ENCODE peak calls at places on chromosomes 13 and 19, in nine cellular contexts. H is kidney epithelial cell, L is colonic mucosa, S is vagina, F is fibroblast of the aortic adventitia, Q is suprapubic skin, I is cardiac fibroblast, M is tibial artery, U is AG04449. T is an unnamed sample.

GRCh38 chr13:27170521-27171243 is 929 bp downstream of the USP12 start:
- DNase-seq in Q (peak), I (peak), H (no peak), M (peak), F (peak), U (no peak), L (peak), S (no peak), T (no peak)

GRCh38 chr13:74203576-74203975 is 69.4 kb upstream of the KLF12 start:
- DNase-seq in F (no peak), M (no peak), L (no peak), H (no peak), U (no peak), I (peak), Q (no peak), S (no peak), T (no peak)

GRCh38 chr19:56507446-56508281 is at the start of gene ZNF471:
- DNase-seq in I (peak), Q (peak), H (peak), M (peak), U (peak), S (peak), F (peak), L (peak), T (no peak)

GRCh38 chr13:33228645-33229445 is 56.7 kb downstream of the STARD13 start:
- DNase-seq in H (no peak), F (peak), M (no peak), L (peak), U (no peak), S (no peak), Q (no peak), I (peak), T (no peak)

GRCh38 chr13:98033277-98034247 is 80.1 kb downstream of the IPO5 start:
- DNase-seq in Q (no peak), S (no peak), I (peak), M (no peak), L (no peak), H (peak), U (peak), F (peak), T (no peak)

GRCh38 chr19:679418-680286 is 3.5 kb downstream of the FSTL3 start:
- DNase-seq in L (peak), I (peak), S (no peak), Q (peak), H (no peak), F (peak), M (peak), U (no peak), T (peak)

GRCh38 chr13:40408602-40409001 is 257.8 kb downstream of the FOXO1 start:
- DNase-seq in F (no peak), H (no peak), L (no peak), M (no peak), Q (no peak), U (no peak), I (no peak), S (no peak), T (no peak)

GRCh38 chr13:73880365-73880764 is 253.8 kb downstream of the KLF12 start:
- DNase-seq in L (no peak), I (no peak), Q (no peak), M (no peak), S (no peak), H (no peak), U (no peak), F (no peak), T (no peak)

GRCh38 chr13:43963726-43964125 is 84.0 kb downstream of the LACC1 start:
- DNase-seq in M (no peak), S (no peak), I (no peak), L (no peak), H (no peak), U (no peak), Q (no peak), F (no peak), T (no peak)

GRCh38 chr13:54574791-54575190 is 1546.2 kb downstream of the OLFM4 start:
- DNase-seq in M (no peak), I (no peak), S (no peak), L (no peak), Q (no peak), U (no peak), F (no peak), H (no peak), T (no peak)

GRCh38 chr13:40764587-40765403 is 6.2 kb downstream of the MRPS31 start:
- DNase-seq in S (no peak), M (no peak), U (no peak), I (no peak), Q (no peak), F (peak), L (no peak), H (no peak), T (no peak)

GRCh38 chr13:23969672-23970071 is 72.4 kb upstream of the C1QTNF9B start:
- DNase-seq in M (no peak), U (no peak), S (no peak), Q (no peak), H (no peak), L (no peak), F (peak), I (peak), T (no peak)

GRCh38 chr13:30676672-30677071 is 58.7 kb upstream of the ALOX5AP start:
- DNase-seq in M (no peak), H (no peak), I (peak), Q (no peak), S (no peak), F (peak), L (no peak), U (no peak), T (no peak)

GRCh38 chr19:1941146-1942077 is at the start of gene CSNK1G2:
- DNase-seq in L (no peak), I (no peak), S (no peak), Q (no peak), F (no peak), U (no peak), M (no peak), H (no peak), T (no peak)

GRCh38 chr19:52665047-52665446 is 26.9 kb upstream of the ZNF83 start:
- DNase-seq in I (no peak), H (no peak), L (no peak), F (no peak), M (no peak), S (no peak), Q (no peak), U (no peak), T (no peak)

GRCh38 chr13:91618315-91618714 is 219.9 kb downstream of the GPC5 start:
- DNase-seq in Q (no peak), U (no peak), L (no peak), F (no peak), H (no peak), M (no peak), I (no peak), S (no peak), T (no peak)

GRCh38 chr19:33434886-33435705 is 61.6 kb downstream of the CEBPG start:
- DNase-seq in U (no peak), F (no peak), I (peak), L (no peak), S (no peak), Q (no peak), H (no peak), M (no peak), T (peak)

GRCh38 chr19:43406297-43406696 is 8.4 kb upstream of the TEX101 start:
- DNase-seq in F (no peak), Q (no peak), H (no peak), L (no peak), U (no peak), M (no peak), I (no peak), S (no peak), T (no peak)

GRCh38 chr13:109695402-109696190 is 90.8 kb downstream of the IRS2 start:
- DNase-seq in S (no peak), U (no peak), H (no peak), L (no peak), F (no peak), M (no peak), Q (no peak), I (no peak), T (no peak)

GRCh38 chr19:13938361-13939027 is at the start of gene PODNL1:
- DNase-seq in L (no peak), Q (no peak), I (peak), S (no peak), F (peak), M (peak), U (peak), H (no peak), T (no peak)

GRCh38 chr19:38264486-38265212 is at the start of gene SPINT2:
- DNase-seq in I (no peak), Q (no peak), L (no peak), S (no peak), U (no peak), H (no peak), M (no peak), F (no peak), T (no peak)

GRCh38 chr19:58399903-58400637 is 4.6 kb downstream of the RNF225 start:
- DNase-seq in H (no peak), M (no peak), I (no peak), F (no peak), U (no peak), Q (peak), L (no peak), S (no peak), T (peak)

GRCh38 chr13:30792257-30793000 is 57.1 kb downstream of the ALOX5AP start:
- DNase-seq in Q (no peak), L (peak), U (peak), S (no peak), H (peak), I (peak), M (peak), F (peak), T (no peak)

GRCh38 chr19:49556412-49557398 is 23.7 kb downstream of the NOSIP start:
- DNase-seq in Q (no peak), L (no peak), F (no peak), I (no peak), S (no peak), M (no peak), U (no peak), H (no peak), T (no peak)

GRCh38 chr13:61700663-61701062 is 285.0 kb upstream of the PCDH20 start:
- DNase-seq in F (no peak), L (no peak), I (no peak), M (no peak), U (no peak), H (no peak), S (no peak), Q (no peak), T (no peak)

GRCh38 chr13:27404680-27405079 is 19.7 kb upstream of the GTF3A start:
- DNase-seq in Q (no peak), F (no peak), I (no peak), M (no peak), H (no peak), L (peak), U (no peak), S (no peak), T (no peak)

GRCh38 chr19:46615966-46616365 is 8.9 kb downstream of the PTGIR start:
- DNase-seq in F (no peak), L (no peak), Q (no peak), H (no peak), M (no peak), I (no peak), U (no peak), S (no peak), T (no peak)

GRCh38 chr13:77674802-77675201 is 22.7 kb upstream of the SLAIN1 start:
- DNase-seq in F (no peak), I (no peak), L (no peak), M (no peak), H (no peak), S (no peak), U (no peak), Q (no peak), T (no peak)

DNA sequence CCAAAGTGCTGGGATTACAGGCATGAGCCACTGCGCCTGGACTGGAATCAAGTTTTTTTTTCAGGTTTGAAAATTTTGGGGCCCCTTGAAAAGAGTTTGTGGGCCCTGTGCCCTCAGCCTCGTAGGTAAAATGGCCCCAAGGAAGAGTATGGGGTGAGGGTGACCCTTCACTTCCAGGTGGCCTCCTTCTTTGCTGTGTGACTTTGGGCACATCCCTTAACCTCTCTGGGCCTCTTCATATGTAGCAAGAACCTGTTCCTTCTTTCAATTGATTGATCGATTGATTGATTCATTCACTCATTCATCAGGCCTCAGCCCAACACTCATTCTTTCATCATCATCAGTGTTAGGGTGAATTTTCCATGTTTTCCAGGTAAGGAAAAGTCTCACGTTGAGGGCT is 3.4 kb upstream of the TMEM221 start:
- DNase-seq in L (no peak), I (no peak), U (no peak), H (no peak), S (no peak), Q (no peak), F (no peak), M (no peak), T (no peak)
- TF ChIP-seq CTCF in L (no peak), I (no peak), U (no peak), H (no peak), S (no peak), Q (no peak), F (no peak), M (no peak), T (no peak)

DNA sequence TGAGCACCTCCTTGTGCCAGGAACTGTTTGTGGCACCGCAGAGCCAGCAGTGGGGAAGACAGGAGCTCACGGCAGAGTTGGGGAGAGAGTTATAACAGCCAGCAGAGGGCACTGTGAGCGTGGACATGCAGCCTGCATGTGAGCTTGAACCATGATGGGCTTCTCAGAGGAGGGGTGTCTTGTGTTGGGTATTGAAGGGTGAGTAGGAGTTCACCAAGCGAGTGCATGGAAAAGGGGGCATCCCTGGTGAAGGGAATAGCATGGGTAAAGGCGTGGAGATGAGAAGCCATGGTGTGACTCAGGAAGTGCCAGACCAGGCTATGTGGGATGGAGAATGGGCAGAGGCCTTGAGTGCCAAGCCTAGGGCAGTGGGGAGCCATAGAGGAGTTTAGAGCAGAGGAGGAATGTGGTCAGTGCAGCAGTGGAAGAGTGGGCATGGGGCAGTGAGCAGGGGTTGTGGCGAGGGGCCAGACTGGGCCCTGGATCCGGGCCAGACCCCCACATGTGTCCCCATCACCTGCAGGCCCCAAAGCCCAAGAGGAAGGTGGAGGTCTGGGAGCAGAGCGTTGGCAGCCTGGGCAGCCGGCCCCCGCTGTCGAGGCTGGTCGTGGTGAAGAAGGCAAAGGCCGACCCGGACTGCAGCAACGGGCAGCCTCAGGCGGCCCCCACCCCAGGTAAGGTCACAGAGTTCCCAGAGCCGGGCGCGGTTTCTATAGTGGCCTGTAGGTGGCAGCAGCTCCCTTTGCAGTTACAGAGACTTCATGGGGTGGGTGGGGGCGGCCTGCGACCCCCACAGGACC is 11.8 kb upstream of the SHD start:
- DNase-seq in Q (no peak), I (peak), U (no peak), S (no peak), M (peak), L (peak), H (no peak), F (peak), T (no peak)
- TF ChIP-seq CTCF in Q (peak), I (peak), U (peak), S (peak), M (peak), L (peak), H (peak), F (peak), T (peak)

GRCh38 chr13:112071011-112071901 is 4.3 kb downstream of the SOX1 start:
- DNase-seq in F (no peak), S (no peak), U (no peak), Q (peak), I (no peak), H (no peak), L (no peak), M (no peak), T (no peak)

GRCh38 chr13:112068531-112069062 is 1.6 kb downstream of the SOX1 start:
- DNase-seq in L (no peak), U (no peak), I (no peak), S (no peak), Q (peak), H (no peak), M (no peak), F (no peak), T (no peak)

GRCh38 chr13:112067871-112068305 is 939 bp downstream of the SOX1 start:
- DNase-seq in U (no peak), S (no peak), L (no peak), M (no peak), Q (peak), I (no peak), F (no peak), H (no peak), T (no peak)

GRCh38 chr13:112069063-112069726 is 2.2 kb downstream of the SOX1 start:
- DNase-seq in U (no peak), F (no peak), S (no peak), M (no peak), H (no peak), Q (no peak), L (no peak), I (no peak), T (no peak)

DNA sequence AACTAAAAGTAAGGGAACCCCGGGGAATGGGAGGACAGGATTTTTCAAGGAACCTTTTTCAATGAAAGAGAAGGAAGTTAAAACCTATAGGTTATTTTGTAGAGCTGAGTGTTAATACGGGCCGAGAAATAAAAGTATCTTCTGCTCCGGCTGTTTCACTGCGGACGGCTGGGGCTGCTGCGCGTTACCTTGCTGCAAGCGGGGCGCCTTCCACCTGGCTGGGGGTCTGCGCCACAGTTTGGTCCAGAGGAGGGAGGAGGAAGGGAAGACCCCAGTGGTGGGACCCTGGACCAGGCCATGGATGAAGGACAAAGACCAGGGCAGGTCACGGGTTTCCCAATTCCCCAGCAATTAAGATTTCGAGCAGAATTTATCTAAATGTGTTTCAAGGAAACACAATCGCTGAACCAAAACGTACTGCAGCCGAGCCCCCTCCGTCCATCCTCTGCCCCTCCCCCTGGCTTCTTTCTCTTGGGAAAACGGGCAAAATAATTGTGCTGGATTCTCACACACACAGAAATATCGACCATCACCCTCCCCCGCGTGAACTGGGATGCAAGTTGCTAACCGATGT is 2.9 kb downstream of the SOX1 start:
- DNase-seq in U (no peak), F (no peak), Q (peak), I (no peak), H (no peak), M (no peak), S (no peak), L (no peak), T (no peak)
- TF ChIP-seq CTCF in U (no peak), F (no peak), Q (no peak), I (no peak), H (no peak), M (no peak), S (no peak), L (no peak), T (no peak)

DNA sequence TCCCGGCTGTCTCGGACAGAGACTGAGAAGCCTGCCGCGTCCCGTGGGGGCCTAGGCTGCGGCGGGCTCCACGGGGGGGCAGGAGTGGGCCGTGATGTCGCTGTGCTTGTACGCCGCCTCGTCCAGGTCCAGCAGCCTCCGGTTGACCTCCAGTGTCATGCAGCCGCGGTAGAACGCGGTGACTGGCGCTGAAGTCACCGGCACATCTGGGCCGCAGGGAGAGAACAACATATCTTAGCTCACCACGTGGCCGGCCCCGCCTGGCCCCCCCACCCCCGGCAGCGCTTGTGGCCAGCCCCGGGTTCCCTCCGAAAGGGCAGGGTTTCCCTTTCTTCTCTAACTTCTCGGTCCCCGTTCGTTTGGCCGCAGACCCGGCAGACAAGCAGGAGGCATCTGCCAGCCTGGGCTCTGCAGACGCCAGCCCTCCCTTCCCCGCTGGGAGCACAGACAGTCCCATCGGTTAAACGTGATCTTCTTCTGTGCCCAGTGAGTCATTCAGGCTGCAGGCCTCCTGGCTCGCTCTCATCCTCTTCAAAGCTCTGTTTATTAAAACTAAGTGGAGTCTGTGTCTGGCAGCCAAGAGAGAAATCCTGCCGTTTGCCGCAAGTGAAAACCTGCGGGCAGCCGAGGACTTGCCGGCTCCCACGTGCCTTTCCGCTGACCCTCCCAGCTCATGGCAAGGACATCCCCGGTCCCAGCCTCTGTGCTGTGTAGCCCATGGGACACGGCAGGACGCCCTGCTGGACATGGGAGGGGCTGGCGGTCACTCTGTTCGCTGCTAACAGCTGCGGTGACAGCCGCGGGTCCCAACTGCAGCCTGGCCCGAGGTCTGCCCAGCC is 42.8 kb downstream of the GAS6 start:
- DNase-seq in M (peak), I (peak), L (no peak), Q (peak), H (peak), U (peak), F (peak), S (no peak), T (no peak)
- TF ChIP-seq CTCF in M (peak), I (peak), L (no peak), Q (no peak), H (no peak), U (peak), F (peak), S (peak), T (peak)

GRCh38 chr13:42048323-42048624 is 174 bp upstream of the DGKH start:
- DNase-seq in S (no peak), U (no peak), Q (no peak), L (no peak), F (no peak), H (no peak), M (no peak), I (no peak), T (no peak)

GRCh38 chr13:42046448-42046847 is 2.0 kb upstream of the DGKH start:
- DNase-seq in M (no peak), S (no peak), L (no peak), U (no peak), H (no peak), F (no peak), Q (no peak), I (no peak), T (no peak)

GRCh38 chr13:42047561-42048322 is 706 bp upstream of the DGKH start:
- DNase-seq in I (peak), Q (no peak), F (peak), U (no peak), S (no peak), L (peak), H (no peak), M (peak), T (no peak)

GRCh38 chr13:42049454-42049780 is 969 bp downstream of the DGKH start:
- DNase-seq in U (no peak), M (no peak), L (no peak), S (no peak), I (no peak), H (no peak), F (no peak), Q (no peak), T (no peak)

GRCh38 chr13:42048625-42049453 is at the start of gene DGKH:
- DNase-seq in L (peak), I (peak), H (no peak), F (peak), M (peak), U (no peak), Q (peak), S (no peak), T (peak)
- TF ChIP-seq CTCF in L (no peak), I (no peak), H (no peak), F (no peak), M (peak), U (peak), Q (no peak), S (no peak), T (peak)

GRCh38 chr13:19089315-19089714 is 92.3 kb downstream of the TUBA3C start:
- DNase-seq in S (no peak), Q (no peak), H (no peak), F (no peak), I (no peak), U (no peak), L (no peak), M (no peak), T (no peak)
- TF ChIP-seq CTCF in S (no peak), Q (no peak), H (no peak), F (no peak), I (no peak), U (no peak), L (no peak), M (no peak), T (no peak)

GRCh38 chr19:28289294-28290063 is 923.5 kb downstream of the UQCRFS1 start:
- DNase-seq in H (no peak), L (peak), I (peak), U (no peak), M (no peak), S (no peak), F (peak), Q (no peak), T (no peak)
- TF ChIP-seq CTCF in H (no peak), L (no peak), I (no peak), U (no peak), M (no peak), S (no peak), F (no peak), Q (no peak), T (no peak)